ENCODE peak calls at places on chromosomes 6 and 20, in five cellular contexts. Z, E, F, Q and J are unnamed samples.

GRCh38 chr6:160895562-160895961 is 96.0 kb upstream of the MAP3K4 start:
- DNase-seq in Z (no peak), E (no peak), F (no peak), Q (no peak), J (no peak)

GRCh38 chr6:16639689-16640480 is 121.4 kb downstream of the ATXN1 start:
- DNase-seq in Z (peak), E (peak), F (no peak), Q (no peak), J (peak)

GRCh38 chr6:159966981-159967380 is 1.9 kb upstream of the IGF2R start:
- DNase-seq in Z (no peak), E (no peak), F (no peak), Q (no peak), J (no peak)

GRCh38 chr6:12279322-12280098 is 10.7 kb upstream of the EDN1 start:
- DNase-seq in Z (peak), E (no peak), F (no peak), Q (no peak), J (no peak)

GRCh38 chr6:152502421-152503188 is 134.6 kb downstream of the SYNE1 start:
- DNase-seq in Z (no peak), E (no peak), F (no peak), Q (no peak), J (no peak)

GRCh38 chr6:39599996-39600395 is 125.2 kb downstream of the KIF6 start:
- DNase-seq in Z (no peak), E (no peak), F (no peak), Q (no peak), J (no peak)

GRCh38 chr6:137873273-137873762 is 6.3 kb downstream of the TNFAIP3 start:
- DNase-seq in Z (peak), E (no peak), F (no peak), Q (no peak), J (peak)

GRCh38 chr6:17964633-17965032 is 22.8 kb downstream of the KIF13A start:
- DNase-seq in Z (no peak), E (no peak), F (no peak), Q (no peak), J (no peak)

GRCh38 chr6:161830866-161831600 is 557.2 kb upstream of the AGPAT4 start:
- DNase-seq in Z (no peak), E (no peak), F (no peak), Q (no peak), J (no peak)

GRCh38 chr6:79079425-79080130 is 1.5 kb upstream of the PHIP start:
- DNase-seq in Z (peak), E (no peak), F (no peak), Q (no peak), J (peak)

GRCh38 chr20:58361549-58361948 is 27.5 kb upstream of the VAPB start:
- DNase-seq in Z (peak), E (no peak), F (no peak), Q (no peak), J (peak)

GRCh38 chr6:26268659-26269402 is 96.2 kb upstream of the BTN3A2 start:
- DNase-seq in Z (peak), E (no peak), F (no peak), Q (no peak), J (no peak)

GRCh38 chr20:56995157-56995556 is 271.3 kb downstream of the BMP7 start:
- DNase-seq in Z (no peak), E (no peak), F (no peak), Q (no peak), J (no peak)

GRCh38 chr6:156816505-156816904 is 39.3 kb downstream of the ARID1B start:
- DNase-seq in Z (peak), E (no peak), F (no peak), Q (no peak), J (peak)

GRCh38 chr6:146909886-146910285 is 294.3 kb upstream of the STXBP5 start:
- DNase-seq in Z (no peak), E (no peak), F (no peak), Q (no peak), J (no peak)

GRCh38 chr20:8073024-8073832 is 53.7 kb upstream of the TMX4 start:
- DNase-seq in Z (peak), E (no peak), F (no peak), Q (no peak), J (peak)

GRCh38 chr6:28727559-28728211 is 196.1 kb downstream of the TRIM27 start:
- DNase-seq in Z (no peak), E (no peak), F (no peak), Q (no peak), J (no peak)